ENCODE peak calls at places on chromosomes 13 and 19, in four cellular contexts. Z is WTC11, T is HepG2, R is K562. S is an unnamed sample.

GRCh38 chr19:23978068-23978467 is 63.4 kb downstream of the ZNF726 start:
- DNase-seq in T (no peak), R (no peak), Z (no peak), S (no peak)

GRCh38 chr19:57566396-57567256 is 7.0 kb upstream of the ZNF550 start:
- DNase-seq in R (peak; percentile 54), Z (no peak), T (no peak), S (no peak)

GRCh38 chr19:47447470-47448359 is 24.0 kb downstream of the SLC8A2 start:
- DNase-seq in Z (peak; percentile 99), T (peak; percentile 31), R (peak; percentile 96), S (no peak)

GRCh38 chr19:43690890-43691289 is 20.9 kb upstream of the PLAUR start:
- DNase-seq in R (no peak), Z (no peak), T (no peak), S (no peak)

GRCh38 chr13:111049791-111050538 is 65.1 kb upstream of the ARHGEF7 start:
- DNase-seq in R (peak; percentile 72), T (no peak), Z (peak; percentile 47), S (no peak)

GRCh38 chr13:36815069-36815468 is 4.0 kb upstream of the RFXAP start:
- DNase-seq in R (peak; percentile 30), Z (no peak), T (peak; percentile 28), S (no peak)

GRCh38 chr13:21822029-21822428 is 151.2 kb downstream of the FGF9 start:
- DNase-seq in T (no peak), Z (no peak), R (no peak), S (no peak)

GRCh38 chr13:73254827-73255226 is 196.0 kb downstream of the KLF5 start:
- DNase-seq in R (no peak), T (no peak), Z (no peak), S (no peak)

GRCh38 chr19:29962777-29963176 is 20.7 kb downstream of the URI1 start:
- DNase-seq in R (no peak), T (no peak), Z (no peak), S (no peak)

GRCh38 chr13:21175656-21176194 is 627 bp downstream of the SKA3 start:
- DNase-seq in T (peak; percentile 6), Z (no peak), R (peak; percentile 15), S (no peak)

GRCh38 chr19:43425567-43426392 is 11.1 kb downstream of the TEX101 start:
- DNase-seq in R (peak; percentile 15), T (no peak), Z (no peak), S (no peak)

GRCh38 chr13:58081301-58081820 is 449.8 kb downstream of the PCDH17 start:
- DNase-seq in Z (no peak), R (no peak), T (no peak), S (no peak)

DNA sequence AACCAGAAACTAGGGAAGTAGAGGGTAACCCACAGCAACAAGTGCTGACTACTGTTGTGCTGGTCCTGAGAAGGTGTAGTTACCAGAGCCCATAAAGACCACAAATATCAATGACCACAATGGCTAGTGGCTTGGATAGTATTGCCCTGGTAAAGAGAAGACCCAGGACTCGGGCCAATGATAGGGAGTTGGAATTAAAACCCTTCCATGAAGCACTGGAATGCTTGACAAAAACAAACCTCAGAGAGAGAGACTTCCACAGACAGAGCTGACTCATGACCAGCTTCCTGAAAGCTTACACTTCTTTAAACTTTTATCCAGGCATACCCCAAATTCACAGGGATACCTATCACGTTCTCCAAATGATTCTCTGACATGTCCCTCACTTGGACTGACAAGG is 60.5 kb downstream of the WDR87 start:
- DNase-seq in T (no peak), R (no peak), Z (no peak), S (no peak)
- TF ChIP-seq CREM in T (no peak), R (no peak), Z (no peak), S (no peak)

DNA sequence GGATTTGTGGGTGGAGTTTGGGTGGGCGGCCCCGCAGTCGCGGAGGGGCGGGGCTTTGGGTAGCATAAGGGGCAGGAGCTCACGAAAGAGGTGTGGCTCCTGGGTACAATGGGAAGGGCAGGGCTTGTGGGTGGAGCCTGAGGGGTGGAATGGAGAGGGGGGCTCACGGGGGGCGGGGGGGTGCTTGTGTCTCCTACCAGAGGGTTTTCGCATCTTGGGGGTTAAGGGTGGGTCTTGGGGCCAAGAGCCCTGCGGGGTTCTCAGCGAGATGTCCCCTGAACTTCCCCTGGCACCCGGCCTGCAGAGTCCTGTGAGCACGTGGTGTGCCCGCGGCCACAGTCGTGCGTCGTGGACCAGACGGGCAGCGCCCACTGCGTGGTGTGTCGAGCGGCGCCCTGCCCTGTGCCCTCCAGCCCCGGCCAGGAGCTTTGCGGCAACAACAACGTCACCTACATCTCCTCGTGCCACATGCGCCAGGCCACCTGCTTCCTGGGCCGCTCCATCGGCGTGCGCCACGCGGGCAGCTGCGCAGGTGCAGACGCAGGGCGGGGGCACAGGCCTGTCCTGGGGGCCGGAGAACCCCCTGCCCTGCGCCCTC is 4.9 kb downstream of the FSTL3 start:
- DNase-seq in T (no peak), Z (peak; percentile 96), R (peak; percentile 93), S (no peak)
- TF ChIP-seq CREM in T (no peak), Z (no peak), R (no peak), S (no peak)

GRCh38 chr19:35648017-35648961 is at the start of gene COX6B1:
- DNase-seq in R (peak; percentile 99), Z (peak; percentile 90), T (peak; percentile 97), S (peak; percentile 96)
- TF ChIP-seq CREM in R (peak; percentile 59), Z (no peak), T (no peak), S (no peak)

DNA sequence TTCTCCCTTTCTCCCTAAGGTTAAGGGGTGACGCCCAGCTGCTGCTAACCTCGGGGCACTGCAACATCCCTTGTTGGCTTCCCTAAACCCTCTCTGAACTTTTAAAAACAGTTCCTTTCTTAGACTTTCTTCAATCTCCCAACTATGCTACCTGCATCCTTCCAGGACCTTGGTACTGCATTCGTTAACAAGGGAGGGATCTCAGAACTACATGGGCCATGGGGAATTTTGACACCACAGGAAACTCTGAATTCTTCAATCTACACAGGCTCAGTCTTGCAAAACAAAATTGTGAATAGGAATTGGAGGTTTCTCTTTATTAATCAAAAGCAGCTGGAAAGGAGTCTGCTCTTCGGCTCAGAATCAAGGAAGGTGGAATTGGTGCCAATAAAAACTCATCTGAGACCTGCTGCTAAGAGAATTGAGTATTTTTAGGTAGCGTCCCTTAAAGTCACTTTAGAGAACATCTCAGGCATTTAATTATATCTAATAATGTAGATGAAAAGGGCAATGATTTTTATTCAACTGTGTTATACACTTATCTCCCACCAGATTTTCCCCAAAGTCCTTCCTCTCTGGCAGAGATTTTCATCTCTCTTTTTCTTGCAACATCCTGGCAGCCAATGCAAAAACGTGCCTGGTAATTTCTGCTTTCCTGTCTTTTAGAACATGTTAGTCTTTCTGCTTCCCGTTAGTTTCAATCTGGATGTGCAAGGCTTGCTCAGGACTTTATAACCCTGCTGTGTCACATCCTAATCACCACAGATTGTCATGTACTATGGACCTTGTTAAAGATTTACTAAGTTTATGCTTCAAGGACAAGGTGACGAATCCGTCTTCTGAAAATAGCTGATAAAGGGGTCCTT is 69.1 kb upstream of the SLC15A1 start:
- DNase-seq in T (peak; percentile 51), Z (no peak), R (no peak), S (no peak)
- TF ChIP-seq CREM in T (no peak), Z (no peak), R (no peak), S (no peak)